ENCODE peak calls at places on chromosomes 6 and 20, in seven cellular contexts. W, O, X, G, N, V and P are unnamed samples.

GRCh38 chr6:53961679-53962370 is 149.4 kb upstream of the MLIP start:
- DNase-seq in W (no peak), O (no peak), X (no peak), G (no peak), N (peak; percentile 47), V (peak; percentile 60), P (peak; percentile 17)

GRCh38 chr6:154923199-154923869 is 71.8 kb upstream of the TIAM2 start:
- DNase-seq in W (no peak), O (no peak), X (no peak), G (no peak), N (no peak), V (no peak), P (no peak)

GRCh38 chr6:40492126-40492525 is 95.0 kb downstream of the LRFN2 start:
- DNase-seq in W (no peak), O (peak; percentile 25), X (no peak), G (no peak), N (no peak), V (no peak), P (no peak)

GRCh38 chr20:32606107-32606506 is 21.0 kb upstream of the NOL4L start:
- DNase-seq in W (no peak), O (no peak), X (no peak), G (no peak), N (no peak), V (no peak), P (no peak)

GRCh38 chr20:4328541-4328940 is 313.2 kb upstream of the RNF24 start:
- DNase-seq in W (no peak), O (no peak), X (no peak), G (no peak), N (no peak), V (no peak), P (no peak)

GRCh38 chr20:53839423-53840176 is 230.8 kb downstream of the BCAS1 start:
- DNase-seq in W (peak; percentile 81), O (peak; percentile 68), X (peak; percentile 67), G (peak; percentile 95), N (no peak), V (no peak), P (no peak)

GRCh38 chr20:24612799-24613775 is 143.7 kb downstream of the SYNDIG1 start:
- DNase-seq in W (no peak), O (no peak), X (no peak), G (no peak), N (peak; percentile 9), V (no peak), P (no peak)

GRCh38 chr6:110331816-110332215 is 26.3 kb downstream of the METTL24 start:
- DNase-seq in W (peak; percentile 13), O (no peak), X (no peak), G (no peak), N (peak; percentile 20), V (no peak), P (peak; percentile 30)

GRCh38 chr20:19850190-19850533 is 92.1 kb downstream of the RIN2 start:
- DNase-seq in W (no peak), O (no peak), X (no peak), G (no peak), N (peak; percentile 48), V (no peak), P (peak; percentile 22)

GRCh38 chr20:324177-325042 is 942 bp upstream of the SOX12 start:
- DNase-seq in W (peak; percentile 96), O (peak; percentile 95), X (peak; percentile 92), G (peak; percentile 97), N (peak; percentile 87), V (peak; percentile 71), P (peak; percentile 97)

GRCh38 chr6:55011034-55011433 is 163.3 kb upstream of the HCRTR2 start:
- DNase-seq in W (no peak), O (no peak), X (no peak), G (peak; percentile 5), N (no peak), V (no peak), P (no peak)

GRCh38 chr20:52665441-52665840 is 306.7 kb upstream of the TSHZ2 start:
- DNase-seq in W (no peak), O (no peak), X (no peak), G (no peak), N (no peak), V (no peak), P (no peak)
- TF ChIP-seq CTCF in W (no peak), O (no peak), X (no peak), G (no peak), N (no peak), V (no peak), P (no peak)

GRCh38 chr6:117559299-117559698 is 43.0 kb downstream of the GOPC start:
- DNase-seq in W (no peak), O (no peak), X (no peak), G (no peak), N (no peak), V (no peak), P (no peak)
- TF ChIP-seq CTCF in W (no peak), O (no peak), X (no peak), G (no peak), N (no peak), V (no peak), P (no peak)

DNA sequence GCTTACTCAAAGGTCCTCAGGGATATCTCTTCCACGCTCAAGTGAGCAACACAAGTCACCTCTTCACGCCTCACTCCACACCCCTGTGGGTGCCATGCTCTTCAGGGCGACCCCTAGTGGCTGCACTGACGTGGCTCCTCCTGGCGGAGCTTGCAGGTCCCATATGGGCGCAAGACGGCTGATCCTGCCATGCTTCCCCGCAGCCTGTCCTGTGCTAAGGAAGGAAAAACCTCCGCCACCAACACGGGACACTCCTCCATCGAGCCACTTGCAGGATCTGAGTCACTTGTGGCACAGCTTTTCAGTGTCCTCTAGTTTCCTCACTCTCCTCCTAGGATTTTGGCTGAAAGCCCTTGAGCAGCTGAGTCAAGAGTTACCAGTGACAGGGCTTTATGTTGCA is 90.7 kb downstream of the KHDC1L start:
- DNase-seq in W (peak; percentile 23), O (peak; percentile 52), X (peak; percentile 39), G (peak; percentile 43), N (peak; percentile 15), V (peak; percentile 12), P (peak; percentile 53)
- TF ChIP-seq CTCF in W (no peak), O (peak; percentile 13), X (no peak), G (peak; percentile 40), N (peak; percentile 71), V (peak; percentile 64), P (peak; percentile 30)

GRCh38 chr6:98980814-98981213 is 33.1 kb upstream of the FBXL4 start:
- DNase-seq in W (no peak), O (no peak), X (no peak), G (no peak), N (no peak), V (no peak), P (no peak)
- TF ChIP-seq CTCF in W (no peak), O (no peak), X (no peak), G (no peak), N (no peak), V (no peak), P (no peak)

DNA sequence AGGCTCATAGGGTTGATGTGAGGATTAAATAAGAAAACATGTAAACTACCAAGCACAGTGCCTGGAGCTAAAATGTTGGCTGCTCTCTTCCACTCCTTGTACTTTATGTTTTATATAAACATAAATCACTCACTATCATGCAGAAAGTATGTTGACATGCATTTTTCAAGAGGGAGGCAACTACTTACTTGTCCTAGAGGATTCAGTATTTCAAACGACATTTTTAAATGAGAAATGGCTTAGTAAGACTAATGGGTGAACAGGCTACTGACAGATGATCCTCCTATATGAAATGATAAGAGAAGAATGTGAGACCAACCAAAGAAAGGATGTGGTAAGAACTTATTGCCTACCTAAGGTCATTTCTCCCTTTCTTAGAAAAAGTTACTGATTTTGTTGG is 21.0 kb downstream of the LATS1 start:
- DNase-seq in W (no peak), O (no peak), X (no peak), G (no peak), N (peak; percentile 23), V (peak; percentile 78), P (no peak)
- TF ChIP-seq CTCF in W (no peak), O (no peak), X (no peak), G (no peak), N (no peak), V (no peak), P (no peak)

GRCh38 chr6:83884523-83884922 is 25.0 kb downstream of the CYB5R4 start:
- DNase-seq in W (no peak), O (no peak), X (no peak), G (peak; percentile 72), N (peak; percentile 63), V (peak; percentile 53), P (no peak)
- TF ChIP-seq CTCF in W (peak; percentile 57), O (peak; percentile 82), X (peak; percentile 57), G (no peak), N (peak; percentile 49), V (peak; percentile 89), P (peak; percentile 60)

DNA sequence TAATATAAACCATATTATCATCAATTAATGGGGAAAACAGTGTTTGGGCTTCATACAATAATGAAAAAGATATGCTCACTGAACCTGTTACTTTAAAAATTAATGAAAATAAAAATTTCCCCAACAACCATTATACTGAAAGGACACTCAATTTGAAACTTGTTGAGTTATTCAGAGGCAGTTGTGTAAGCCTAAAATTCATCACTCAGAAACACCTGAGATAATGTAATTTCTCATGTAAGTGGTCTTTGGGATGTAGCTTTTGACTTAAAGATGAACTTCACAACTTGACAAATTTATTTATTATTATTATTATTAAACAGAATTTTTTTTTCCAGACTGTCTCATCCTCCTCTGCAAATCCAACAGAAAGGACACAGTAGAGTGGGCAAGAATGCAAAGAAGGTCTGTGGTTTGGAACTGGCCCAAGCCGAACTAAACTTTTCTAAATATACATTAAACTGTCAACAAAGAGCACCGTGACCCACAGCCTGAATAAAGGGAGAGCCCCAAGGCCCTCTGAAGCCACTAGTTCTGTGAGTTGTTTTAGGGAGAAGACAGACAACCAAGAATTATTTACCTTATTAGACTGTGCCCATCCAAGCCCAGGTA is 32.2 kb upstream of the HEY2 start:
- DNase-seq in W (no peak), O (no peak), X (no peak), G (no peak), N (no peak), V (no peak), P (no peak)
- TF ChIP-seq CTCF in W (no peak), O (no peak), X (no peak), G (no peak), N (no peak), V (no peak), P (no peak)